ENCODE peak calls at places on chromosome 14, in ten cellular contexts. One of them, this sample, is unnamed.

GRCh38 chr14:101363261-101363555 is 198.1 kb upstream of the DIO3 start:
- DNase-seq in PC-9: no peak
- DNase-seq in GM13977: no peak
- DNase-seq in AG10803: no peak
- DNase-seq in fibroblast of the aortic adventitia: no peak
- DNase-seq in OCI-LY7: peak
- DNase-seq in omental fat pad: no peak
- DNase-seq in mesothelial cell of epicardium: no peak
- DNase-seq in upper lobe of right lung: no peak
- DNase-seq in endothelial cell: no peak
- DNase-seq in this sample: no peak

GRCh38 chr14:90576581-90576980 is 179.8 kb downstream of the CALM1 start:
- DNase-seq in omental fat pad: no peak
- DNase-seq in upper lobe of right lung: no peak
- DNase-seq in AG10803: peak
- DNase-seq in GM13977: no peak
- DNase-seq in mesothelial cell of epicardium: no peak
- DNase-seq in PC-9: no peak
- DNase-seq in OCI-LY7: no peak
- DNase-seq in endothelial cell: no peak
- DNase-seq in fibroblast of the aortic adventitia: peak
- DNase-seq in this sample: no peak

GRCh38 chr14:90857866-90858265 is 41.6 kb upstream of the TTC7B start:
- DNase-seq in fibroblast of the aortic adventitia: no peak
- DNase-seq in endothelial cell: no peak
- DNase-seq in PC-9: no peak
- DNase-seq in OCI-LY7: no peak
- DNase-seq in GM13977: no peak
- DNase-seq in AG10803: no peak
- DNase-seq in omental fat pad: no peak
- DNase-seq in mesothelial cell of epicardium: no peak
- DNase-seq in upper lobe of right lung: no peak
- DNase-seq in this sample: no peak

GRCh38 chr14:94952097-94952496 is 182.2 kb upstream of the GSC start:
- DNase-seq in fibroblast of the aortic adventitia: no peak
- DNase-seq in PC-9: no peak
- DNase-seq in upper lobe of right lung: no peak
- DNase-seq in mesothelial cell of epicardium: no peak
- DNase-seq in endothelial cell: no peak
- DNase-seq in GM13977: no peak
- DNase-seq in OCI-LY7: no peak
- DNase-seq in omental fat pad: no peak
- DNase-seq in AG10803: no peak
- DNase-seq in this sample: no peak

GRCh38 chr14:103089386-103090335 is 4.9 kb upstream of the EXOC3L4 start:
- DNase-seq in OCI-LY7: no peak
- DNase-seq in fibroblast of the aortic adventitia: no peak
- DNase-seq in omental fat pad: no peak
- DNase-seq in AG10803: no peak
- DNase-seq in mesothelial cell of epicardium: no peak
- DNase-seq in GM13977: no peak
- DNase-seq in PC-9: no peak
- DNase-seq in upper lobe of right lung: no peak
- DNase-seq in endothelial cell: no peak
- DNase-seq in this sample: no peak

GRCh38 chr14:50425816-50426215 is 29.1 kb upstream of the CDKL1 start:
- DNase-seq in AG10803: peak
- DNase-seq in PC-9: no peak
- DNase-seq in endothelial cell: no peak
- DNase-seq in fibroblast of the aortic adventitia: peak
- DNase-seq in OCI-LY7: no peak
- DNase-seq in GM13977: no peak
- DNase-seq in mesothelial cell of epicardium: no peak
- DNase-seq in upper lobe of right lung: no peak
- DNase-seq in omental fat pad: no peak
- DNase-seq in this sample: no peak

GRCh38 chr14:75711796-75712211 is 50.8 kb downstream of the TTLL5 start:
- DNase-seq in endothelial cell: no peak
- DNase-seq in upper lobe of right lung: peak
- DNase-seq in fibroblast of the aortic adventitia: peak
- DNase-seq in AG10803: peak
- DNase-seq in GM13977: peak
- DNase-seq in PC-9: peak
- DNase-seq in mesothelial cell of epicardium: peak
- DNase-seq in OCI-LY7: no peak
- DNase-seq in omental fat pad: no peak
- DNase-seq in this sample: no peak

GRCh38 chr14:69093551-69094421 is 59.1 kb downstream of the DCAF5 start:
- DNase-seq in upper lobe of right lung: no peak
- DNase-seq in fibroblast of the aortic adventitia: peak
- DNase-seq in mesothelial cell of epicardium: no peak
- DNase-seq in GM13977: no peak
- DNase-seq in omental fat pad: no peak
- DNase-seq in endothelial cell: peak
- DNase-seq in OCI-LY7: no peak
- DNase-seq in PC-9: peak
- DNase-seq in AG10803: peak
- DNase-seq in this sample: peak

GRCh38 chr14:104139460-104140212 is 1.2 kb downstream of the KIF26A start:
- DNase-seq in upper lobe of right lung: peak
- DNase-seq in endothelial cell: peak
- DNase-seq in PC-9: no peak
- DNase-seq in mesothelial cell of epicardium: peak
- DNase-seq in omental fat pad: no peak
- DNase-seq in GM13977: no peak
- DNase-seq in AG10803: no peak
- DNase-seq in fibroblast of the aortic adventitia: no peak
- DNase-seq in OCI-LY7: no peak
- DNase-seq in this sample: no peak

GRCh38 chr14:105281354-105282097 is 19.3 kb downstream of the BRF1 start:
- DNase-seq in mesothelial cell of epicardium: no peak
- DNase-seq in AG10803: peak
- DNase-seq in upper lobe of right lung: no peak
- DNase-seq in GM13977: peak
- DNase-seq in fibroblast of the aortic adventitia: peak
- DNase-seq in endothelial cell: peak
- DNase-seq in PC-9: no peak
- DNase-seq in OCI-LY7: peak
- DNase-seq in omental fat pad: no peak
- DNase-seq in this sample: peak

DNA sequence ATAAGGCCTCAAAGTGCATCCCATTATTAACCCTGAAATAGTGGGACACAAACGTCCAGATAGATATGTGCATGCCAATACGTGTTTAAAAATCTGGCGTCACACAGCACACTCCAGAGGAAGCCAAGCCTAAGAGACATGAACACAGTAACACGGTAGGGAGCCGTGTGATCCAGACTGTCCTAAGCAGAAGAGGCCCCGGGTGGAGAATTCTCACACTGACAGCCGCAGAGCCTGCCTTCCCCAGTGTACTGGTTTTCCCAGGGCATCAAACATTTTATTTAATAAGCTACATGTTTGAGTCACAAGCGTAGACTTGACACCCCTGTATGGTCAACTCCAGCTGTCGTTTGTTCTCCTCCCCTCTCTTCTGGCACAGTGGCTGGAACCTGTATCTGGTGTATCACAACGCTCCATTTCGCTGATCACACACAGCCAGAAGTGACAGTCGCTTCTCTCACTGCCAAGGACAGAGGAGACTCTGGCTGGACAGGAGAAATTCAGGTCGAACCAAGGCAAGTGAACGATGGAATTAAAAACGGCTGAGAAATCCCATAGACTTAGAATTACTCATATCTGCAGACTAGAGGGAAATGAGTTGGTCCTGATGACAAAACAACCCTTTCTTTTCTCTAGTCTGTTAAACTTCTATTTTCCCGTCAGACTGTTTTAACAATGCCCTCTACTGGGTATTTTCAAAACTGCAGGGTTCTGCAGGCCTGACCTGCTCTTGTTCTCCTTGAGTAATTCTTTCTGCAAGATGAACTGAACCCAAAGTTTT is 359.9 kb downstream of the RGS6 start:
- DNase-seq in endothelial cell: peak
- DNase-seq in GM13977: peak
- DNase-seq in omental fat pad: no peak
- DNase-seq in PC-9: no peak
- DNase-seq in AG10803: peak
- DNase-seq in fibroblast of the aortic adventitia: peak
- DNase-seq in mesothelial cell of epicardium: no peak
- DNase-seq in upper lobe of right lung: no peak
- DNase-seq in OCI-LY7: peak
- DNase-seq in this sample: peak
- TF ChIP-seq CTCF in endothelial cell: peak
- TF ChIP-seq CTCF in GM13977: peak
- TF ChIP-seq CTCF in omental fat pad: no peak
- TF ChIP-seq CTCF in PC-9: peak
- TF ChIP-seq CTCF in AG10803: peak
- TF ChIP-seq CTCF in fibroblast of the aortic adventitia: peak
- TF ChIP-seq CTCF in mesothelial cell of epicardium: peak
- TF ChIP-seq CTCF in upper lobe of right lung: peak
- TF ChIP-seq CTCF in OCI-LY7: peak
- TF ChIP-seq CTCF in this sample: peak

GRCh38 chr14:96385385-96385784 is 6.5 kb upstream of the AK7 start:
- DNase-seq in omental fat pad: no peak
- DNase-seq in OCI-LY7: no peak
- DNase-seq in GM13977: no peak
- DNase-seq in PC-9: no peak
- DNase-seq in fibroblast of the aortic adventitia: no peak
- DNase-seq in upper lobe of right lung: no peak
- DNase-seq in AG10803: no peak
- DNase-seq in mesothelial cell of epicardium: no peak
- DNase-seq in endothelial cell: no peak
- DNase-seq in this sample: no peak

GRCh38 chr14:96393292-96393691 is 1.4 kb downstream of the AK7 start:
- DNase-seq in mesothelial cell of epicardium: no peak
- DNase-seq in omental fat pad: no peak
- DNase-seq in OCI-LY7: no peak
- DNase-seq in PC-9: no peak
- DNase-seq in fibroblast of the aortic adventitia: no peak
- DNase-seq in endothelial cell: no peak
- DNase-seq in GM13977: no peak
- DNase-seq in AG10803: no peak
- DNase-seq in upper lobe of right lung: no peak
- DNase-seq in this sample: no peak

GRCh38 chr14:96394047-96394815 is 2.3 kb downstream of the AK7 start:
- DNase-seq in endothelial cell: no peak
- DNase-seq in omental fat pad: no peak
- DNase-seq in AG10803: no peak
- DNase-seq in GM13977: no peak
- DNase-seq in mesothelial cell of epicardium: no peak
- DNase-seq in upper lobe of right lung: no peak
- DNase-seq in PC-9: no peak
- DNase-seq in fibroblast of the aortic adventitia: no peak
- DNase-seq in OCI-LY7: no peak
- DNase-seq in this sample: no peak

GRCh38 chr14:96391293-96392118 is 422 bp upstream of the AK7 start:
- DNase-seq in OCI-LY7: peak
- DNase-seq in AG10803: peak
- DNase-seq in GM13977: peak
- DNase-seq in mesothelial cell of epicardium: peak
- DNase-seq in fibroblast of the aortic adventitia: peak
- DNase-seq in endothelial cell: peak
- DNase-seq in upper lobe of right lung: peak
- DNase-seq in omental fat pad: peak
- DNase-seq in PC-9: peak
- DNase-seq in this sample: peak

DNA sequence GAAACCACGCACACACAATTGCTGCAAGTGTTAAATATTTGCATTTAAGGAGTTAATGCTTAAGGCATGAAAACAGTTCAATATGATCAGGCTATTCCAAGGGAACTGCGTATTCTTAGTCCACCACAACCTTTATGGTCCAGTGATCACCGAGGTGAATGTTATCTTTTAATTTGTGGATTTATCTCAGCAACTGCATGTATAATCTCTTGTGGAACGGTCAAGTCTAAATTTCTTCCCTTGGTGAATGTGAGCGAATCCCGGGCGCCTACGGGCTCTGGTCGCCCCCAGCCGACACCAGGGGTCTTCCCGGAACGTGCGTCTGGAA is 999 bp upstream of the AK7 start:
- DNase-seq in mesothelial cell of epicardium: no peak
- DNase-seq in upper lobe of right lung: no peak
- DNase-seq in PC-9: no peak
- DNase-seq in omental fat pad: no peak
- DNase-seq in GM13977: no peak
- DNase-seq in OCI-LY7: no peak
- DNase-seq in endothelial cell: no peak
- DNase-seq in fibroblast of the aortic adventitia: peak
- DNase-seq in AG10803: no peak
- DNase-seq in this sample: no peak
- TF ChIP-seq CTCF in mesothelial cell of epicardium: no peak
- TF ChIP-seq CTCF in upper lobe of right lung: no peak
- TF ChIP-seq CTCF in PC-9: no peak
- TF ChIP-seq CTCF in omental fat pad: no peak
- TF ChIP-seq CTCF in GM13977: no peak
- TF ChIP-seq CTCF in OCI-LY7: no peak
- TF ChIP-seq CTCF in endothelial cell: no peak
- TF ChIP-seq CTCF in fibroblast of the aortic adventitia: no peak
- TF ChIP-seq CTCF in AG10803: no peak
- TF ChIP-seq CTCF in this sample: no peak

DNA sequence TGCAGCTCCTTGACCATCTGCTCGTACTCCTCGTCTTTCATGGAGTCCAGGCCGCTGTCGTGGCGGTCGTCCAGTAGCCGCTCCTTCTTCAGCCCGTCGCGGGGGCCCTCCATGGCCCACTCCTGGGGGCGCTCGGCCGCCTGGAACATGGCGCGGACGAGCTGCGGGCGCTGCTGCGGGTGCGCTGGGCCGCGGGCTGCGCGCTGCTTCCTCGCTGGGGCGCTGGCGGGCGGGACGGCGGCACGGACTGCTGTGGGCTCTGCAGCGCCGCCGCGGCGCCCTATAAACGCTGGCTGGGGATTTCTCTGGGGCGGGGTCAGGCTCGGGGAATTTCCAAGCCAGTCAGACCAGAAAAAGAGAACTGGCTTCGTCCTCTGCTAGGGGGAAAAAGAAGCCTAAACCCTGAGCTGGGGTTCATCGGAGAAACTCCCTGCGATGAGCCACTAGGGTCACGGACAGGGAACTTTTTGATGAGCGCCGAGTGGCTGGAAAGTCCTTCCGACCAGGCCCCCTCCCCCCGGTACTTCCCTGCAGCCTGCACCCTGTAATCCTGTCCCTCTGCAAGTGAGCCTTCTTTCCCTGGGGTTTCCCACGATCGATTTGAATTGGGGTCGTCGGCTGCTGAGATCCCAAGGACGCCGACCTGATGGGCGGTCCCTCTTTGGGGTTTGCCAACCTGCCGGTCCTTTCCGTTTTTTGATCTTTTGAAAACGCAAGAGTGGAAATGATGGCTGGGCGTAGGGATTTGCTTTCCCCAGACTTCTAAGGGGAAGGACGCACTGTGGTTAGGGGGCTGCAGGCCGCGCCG is at the start of gene NFKBIA:
- DNase-seq in omental fat pad: peak
- DNase-seq in GM13977: peak
- DNase-seq in fibroblast of the aortic adventitia: peak
- DNase-seq in endothelial cell: peak
- DNase-seq in AG10803: peak
- DNase-seq in PC-9: peak
- DNase-seq in mesothelial cell of epicardium: peak
- DNase-seq in OCI-LY7: peak
- DNase-seq in upper lobe of right lung: peak
- DNase-seq in this sample: peak
- TF ChIP-seq CTCF in omental fat pad: no peak
- TF ChIP-seq CTCF in GM13977: peak
- TF ChIP-seq CTCF in fibroblast of the aortic adventitia: peak
- TF ChIP-seq CTCF in endothelial cell: peak
- TF ChIP-seq CTCF in AG10803: peak
- TF ChIP-seq CTCF in PC-9: no peak
- TF ChIP-seq CTCF in mesothelial cell of epicardium: no peak
- TF ChIP-seq CTCF in OCI-LY7: peak
- TF ChIP-seq CTCF in upper lobe of right lung: peak
- TF ChIP-seq CTCF in this sample: peak

GRCh38 chr14:72888636-72889201 is 5.2 kb downstream of the DPF3 start:
- DNase-seq in mesothelial cell of epicardium: no peak
- DNase-seq in AG10803: peak
- DNase-seq in fibroblast of the aortic adventitia: peak
- DNase-seq in omental fat pad: no peak
- DNase-seq in upper lobe of right lung: no peak
- DNase-seq in GM13977: no peak
- DNase-seq in PC-9: no peak
- DNase-seq in endothelial cell: no peak
- DNase-seq in OCI-LY7: no peak
- DNase-seq in this sample: no peak
- TF ChIP-seq CTCF in mesothelial cell of epicardium: no peak
- TF ChIP-seq CTCF in AG10803: no peak
- TF ChIP-seq CTCF in fibroblast of the aortic adventitia: no peak
- TF ChIP-seq CTCF in omental fat pad: no peak
- TF ChIP-seq CTCF in upper lobe of right lung: no peak
- TF ChIP-seq CTCF in GM13977: no peak
- TF ChIP-seq CTCF in PC-9: no peak
- TF ChIP-seq CTCF in endothelial cell: no peak
- TF ChIP-seq CTCF in OCI-LY7: no peak
- TF ChIP-seq CTCF in this sample: no peak

This sample was measured in neural crest cell.